ENCODE peak calls at places on chromosomes 4 and X, in eight cellular contexts. F is iPS-NIHi11; B is stimulated activated CD4-positive, alpha-beta T cell treated with anti-CD3 and anti-CD28 coated beads, Interleukin-12 subunit alpha, Interleukin-12 subunit beta, amount 100 ng/mL, for 24 hours; L is MG63; W is kidney epithelial cell; P is GM23248; D is sciatic nerve; C is left colon. O is an unnamed sample.
A peak's percentile ranks its signal among the peaks of the same experiment; 100 is the strongest.

GRCh38 chrX:11754958-11755645 is 2.9 kb upstream of the MSL3 start:
- DNase-seq in F (no peak), B (no peak), L (no peak), W (no peak), P (no peak), D (no peak), C (no peak), O (no peak)

GRCh38 chr4:76208005-76208765 is 5.4 kb downstream of the SCARB2 start:
- DNase-seq in F (no peak), B (no peak), L (peak; percentile 80), W (no peak), P (peak; percentile 95), D (peak; percentile 79), C (peak; percentile 78), O (no peak)

GRCh38 chrX:40106677-40107290 is 9.0 kb upstream of the BCOR start:
- DNase-seq in F (no peak), B (no peak), L (no peak), W (no peak), P (peak; percentile 17), D (no peak), C (no peak), O (no peak)

GRCh38 chrX:64894454-64895038 is 81.7 kb downstream of the ZC4H2 start:
- DNase-seq in F (peak; percentile 39), B (peak; percentile 20), L (no peak), W (no peak), P (peak; percentile 46), D (no peak), C (peak; percentile 56), O (no peak)

GRCh38 chr4:60724623-60725022 is 475.5 kb upstream of the ADGRL3 start:
- DNase-seq in F (peak; percentile 13), B (no peak), L (peak; percentile 27), W (peak; percentile 63), P (peak; percentile 27), D (no peak), C (no peak), O (no peak)

GRCh38 chrX:70262952-70263567 is 3.1 kb upstream of the P2RY4 start:
- DNase-seq in F (peak; percentile 63), B (peak; percentile 10), L (peak; percentile 16), W (no peak), P (peak; percentile 61), D (no peak), C (peak; percentile 58), O (no peak)

GRCh38 chr4:122833999-122834398 is 7.4 kb downstream of the FGF2 start:
- DNase-seq in F (no peak), B (no peak), L (no peak), W (no peak), P (no peak), D (no peak), C (no peak), O (no peak)

GRCh38 chr4:109009909-109010308 is 247.1 kb upstream of the ETNPPL start:
- DNase-seq in F (no peak), B (no peak), L (no peak), W (no peak), P (peak; percentile 84), D (no peak), C (no peak), O (no peak)

GRCh38 chr4:174648859-174649258 is 126.6 kb upstream of the HPGD start:
- DNase-seq in F (no peak), B (no peak), L (no peak), W (no peak), P (no peak), D (no peak), C (no peak), O (no peak)

GRCh38 chr4:36771411-36772153 is 473.0 kb upstream of the NWD2 start:
- DNase-seq in F (no peak), B (no peak), L (no peak), W (no peak), P (no peak), D (no peak), C (no peak), O (no peak)

GRCh38 chrX:40104649-40105015 is 6.9 kb upstream of the BCOR start:
- DNase-seq in F (no peak), B (no peak), L (peak; percentile 81), W (no peak), P (peak; percentile 84), D (no peak), C (peak; percentile 63), O (no peak)

GRCh38 chr4:99207911-99208718 is 10.9 kb downstream of the ADH6 start:
- DNase-seq in F (no peak), B (no peak), L (no peak), W (no peak), P (peak; percentile 8), D (no peak), C (no peak), O (no peak)